ENCODE peak calls at places on chromosomes 7 and 10, in six cellular contexts. R is NCI-H526, L is HFFc6, N is GM18507, B is foreskin fibroblast, H is NCI-H146. A is an unnamed sample.

GRCh38 chr10:53430127-53430891 is 657.7 kb upstream of the MBL2 start:
- DNase-seq in R (no peak), L (no peak), N (no peak), B (no peak), H (peak; percentile 44), A (no peak)

GRCh38 chr7:77409005-77409738 is 7.0 kb downstream of the GSAP start:
- DNase-seq in R (no peak), L (no peak), N (no peak), B (peak; percentile 65), H (no peak), A (peak; percentile 15)

GRCh38 chr10:110163841-110164240 is 43.6 kb upstream of the MXI1 start:
- DNase-seq in R (no peak), L (no peak), N (no peak), B (no peak), H (no peak), A (no peak)

GRCh38 chr7:121891731-121892130 is 18.8 kb downstream of the PTPRZ1 start:
- DNase-seq in R (no peak), L (no peak), N (no peak), B (no peak), H (no peak), A (no peak)

GRCh38 chr10:89588671-89589070 is 53.3 kb upstream of the SLC16A12 start:
- DNase-seq in R (no peak), L (no peak), N (no peak), B (peak; percentile 17), H (no peak), A (no peak)

GRCh38 chr7:30914611-30915601 is 3.3 kb downstream of the AQP1 start:
- DNase-seq in R (no peak), L (peak; percentile 80), N (no peak), B (peak; percentile 84), H (no peak), A (peak; percentile 93)

GRCh38 chr10:120979435-120980315 is 128.5 kb downstream of the WDR11 start:
- DNase-seq in R (peak; percentile 34), L (no peak), N (no peak), B (peak; percentile 1), H (peak; percentile 92), A (no peak)

GRCh38 chr10:120336910-120337540 is 120.0 kb upstream of the PLPP4 start:
- DNase-seq in R (peak; percentile 25), L (peak; percentile 22), N (peak; percentile 3), B (peak; percentile 2), H (peak; percentile 5), A (peak; percentile 4)

GRCh38 chr10:72801263-72801868 is 92.2 kb upstream of the OIT3 start:
- DNase-seq in R (no peak), L (no peak), N (no peak), B (no peak), H (no peak), A (no peak)

GRCh38 chr10:133365461-133366129 is 7.6 kb downstream of the ECHS1 start:
- DNase-seq in R (no peak), L (no peak), N (no peak), B (no peak), H (no peak), A (no peak)

GRCh38 chr7:36048141-36048901 is 104.7 kb upstream of the EEPD1 start:
- DNase-seq in R (no peak), L (peak; percentile 94), N (no peak), B (peak; percentile 86), H (no peak), A (peak; percentile 77)

GRCh38 chr7:149724661-149725425 is 48.5 kb downstream of the ZNF467 start:
- DNase-seq in R (no peak), L (no peak), N (no peak), B (no peak), H (no peak), A (no peak)

GRCh38 chr7:99990417-99990816 is 14.6 kb upstream of the AZGP1 start:
- DNase-seq in R (peak; percentile 35), L (no peak), N (no peak), B (no peak), H (peak; percentile 53), A (no peak)

GRCh38 chr10:124263726-124264125 is 155.0 kb downstream of the OAT start:
- DNase-seq in R (no peak), L (no peak), N (no peak), B (no peak), H (no peak), A (no peak)

GRCh38 chr7:146216371-146217041 is 99.9 kb downstream of the CNTNAP2 start:
- DNase-seq in R (no peak), L (no peak), N (no peak), B (no peak), H (no peak), A (no peak)

GRCh38 chr10:112307631-112308502 is 24.7 kb downstream of the TECTB start:
- DNase-seq in R (no peak), L (peak; percentile 40), N (peak; percentile 33), B (peak; percentile 36), H (peak; percentile 4), A (peak; percentile 29)

GRCh38 chr7:74294191-74294998 is 5.2 kb downstream of the CLIP2 start:
- DNase-seq in R (peak; percentile 53), L (no peak), N (no peak), B (peak; percentile 87), H (no peak), A (peak; percentile 85)

GRCh38 chr7:100897772-100898454 is 2.2 kb upstream of the ACHE start:
- DNase-seq in R (no peak), L (no peak), N (no peak), B (no peak), H (no peak), A (no peak)

GRCh38 chr10:100567249-100567648 is 31.5 kb downstream of the HIF1AN start:
- DNase-seq in R (no peak), L (no peak), N (no peak), B (peak; percentile 26), H (no peak), A (no peak)

GRCh38 chr10:104777086-104777799 is 136.2 kb downstream of the SORCS3 start:
- DNase-seq in R (no peak), L (no peak), N (no peak), B (no peak), H (peak; percentile 28), A (no peak)

GRCh38 chr7:135143874-135144668 is 3.8 kb upstream of the TMEM140 start:
- DNase-seq in R (no peak), L (no peak), N (no peak), B (no peak), H (no peak), A (no peak)

GRCh38 chr10:3398825-3399646 is 226.5 kb upstream of the PITRM1 start:
- DNase-seq in R (peak; percentile 41), L (no peak), N (no peak), B (peak; percentile 91), H (no peak), A (no peak)

GRCh38 chr10:132521466-132522102 is 16.0 kb upstream of the INPP5A start:
- DNase-seq in R (no peak), L (no peak), N (no peak), B (no peak), H (no peak), A (no peak)

GRCh38 chr7:41428330-41428729 is 274.6 kb downstream of the INHBA start:
- DNase-seq in R (no peak), L (no peak), N (no peak), B (peak; percentile 82), H (no peak), A (no peak)

GRCh38 chr10:132158122-132158741 is 28.5 kb upstream of the DPYSL4 start:
- DNase-seq in R (no peak), L (no peak), N (no peak), B (no peak), H (no peak), A (no peak)

GRCh38 chr7:95772771-95773581 is 622 bp downstream of the DYNC1I1 start:
- DNase-seq in R (no peak), L (no peak), N (no peak), B (peak; percentile 20), H (peak; percentile 60), A (peak; percentile 12)

GRCh38 chr10:85601526-85601925 is 765.1 kb downstream of the GRID1 start:
- DNase-seq in R (no peak), L (no peak), N (no peak), B (no peak), H (no peak), A (no peak)

GRCh38 chr7:105084581-105084980 is 70.6 kb downstream of the KMT2E start:
- DNase-seq in R (no peak), L (no peak), N (no peak), B (no peak), H (no peak), A (no peak)